ENCODE peak calls at places on chromosomes 16 and 17, in ten cellular contexts. H is gastrocnemius medialis, J is uterus, I is breast epithelium, P is A549, Z is adrenal gland, R is heart left ventricle, K is upper lobe of left lung, M is transverse colon, W is Peyer's patch. E is an unnamed sample. For H3K4me1, the result is how much of the 10 kb centered on the place peaks cover.

GRCh38 chr16:86865866-86866675 is 287.7 kb downstream of the FOXL1 start:
- DNase-seq in H (peak), J (no peak), I (no peak), P (no peak), Z (no peak), R (peak), K (no peak), M (no peak), W (peak), E (no peak)

GRCh38 chr16:88941933-88942909 is 34.8 kb downstream of the CBFA2T3 start:
- DNase-seq in H (no peak), J (no peak), I (no peak), P (peak), Z (peak), R (no peak), K (peak), M (peak), W (peak), E (no peak)

GRCh38 chr16:23861874-23862273 is 26.1 kb downstream of the PRKCB start:
- DNase-seq in H (no peak), J (no peak), I (no peak), P (no peak), Z (no peak), R (no peak), K (no peak), M (no peak), W (no peak), E (no peak)

GRCh38 chr17:4043862-4044261 is 79.6 kb upstream of the ATP2A3 start:
- DNase-seq in H (no peak), J (no peak), I (no peak), P (no peak), Z (no peak), R (no peak), K (no peak), M (peak), W (no peak), E (no peak)

GRCh38 chr17:66564992-66565465 is 262.6 kb downstream of the PRKCA start:
- DNase-seq in H (no peak), J (no peak), I (no peak), P (no peak), Z (no peak), R (no peak), K (no peak), M (no peak), W (no peak), E (no peak)

GRCh38 chr17:19290047-19290705 is 53.0 kb downstream of the EPN2 start:
- DNase-seq in H (no peak), J (no peak), I (no peak), P (no peak), Z (no peak), R (no peak), K (no peak), M (no peak), W (no peak), E (no peak)

GRCh38 chr16:73636196-73636595 is 588.3 kb upstream of the ZFHX3 start:
- DNase-seq in H (no peak), J (no peak), I (no peak), P (no peak), Z (no peak), R (no peak), K (no peak), M (no peak), W (no peak), E (no peak)

GRCh38 chr17:57114085-57114673 is 29.1 kb downstream of the AKAP1 start:
- DNase-seq in H (no peak), J (peak), I (no peak), P (peak), Z (peak), R (no peak), K (peak), M (peak), W (peak), E (no peak)

GRCh38 chr17:60095830-60096229 is 17.1 kb upstream of the HEATR6 start:
- DNase-seq in H (no peak), J (no peak), I (no peak), P (no peak), Z (no peak), R (no peak), K (no peak), M (no peak), W (no peak), E (no peak)

GRCh38 chr17:72588961-72589360 is 468.1 kb downstream of the SOX9 start:
- DNase-seq in H (no peak), J (no peak), I (peak), P (peak), Z (no peak), R (no peak), K (peak), M (peak), W (peak), E (no peak)

GRCh38 chr17:52148969-52149351 is 9.6 kb downstream of the CA10 start:
- DNase-seq in H (no peak), J (no peak), I (no peak), P (no peak), Z (no peak), R (no peak), K (no peak), M (no peak), W (no peak), E (no peak)

GRCh38 chr16:58488531-58488930 is 11.4 kb upstream of the NDRG4 start:
- DNase-seq in H (no peak), J (no peak), I (no peak), P (no peak), Z (no peak), R (no peak), K (no peak), M (no peak), W (no peak), E (no peak)

GRCh38 chr17:58301504-58302150 is 20.9 kb upstream of the MPO start:
- DNase-seq in H (no peak), J (no peak), I (no peak), P (no peak), Z (no peak), R (no peak), K (no peak), M (no peak), W (no peak), E (no peak)

GRCh38 chr17:68707032-68707431 is 105.9 kb upstream of the FAM20A start:
- DNase-seq in H (no peak), J (no peak), I (no peak), P (no peak), Z (no peak), R (peak), K (no peak), M (no peak), W (no peak), E (no peak)

GRCh38 chr17:39080416-39081179 is 70.8 kb downstream of the PLXDC1 start:
- DNase-seq in H (peak), J (peak), I (no peak), P (no peak), Z (no peak), R (peak), K (no peak), M (peak), W (no peak), E (no peak)

GRCh38 chr16:50695017-50696000 is 1.9 kb downstream of the NOD2 start:
- DNase-seq in H (no peak), J (no peak), I (no peak), P (no peak), Z (no peak), R (peak), K (peak), M (no peak), W (no peak), E (no peak)

GRCh38 chr16:79970551-79971236 is 370.2 kb upstream of the MAF start:
- DNase-seq in H (peak), J (peak), I (no peak), P (peak), Z (peak), R (peak), K (peak), M (peak), W (no peak), E (no peak)

GRCh38 chr16:72845322-72846020 is 202.5 kb downstream of the ZFHX3 start:
- DNase-seq in H (no peak), J (no peak), I (no peak), P (no peak), Z (no peak), R (no peak), K (no peak), M (no peak), W (no peak), E (no peak)

GRCh38 chr17:8868529-8868951 is 1.1 kb upstream of the PIK3R6 start:
- DNase-seq in H (no peak), J (no peak), I (no peak), P (no peak), Z (no peak), R (no peak), K (no peak), M (no peak), W (no peak), E (no peak)

GRCh38 chr17:2406903-2407790 is 6.3 kb upstream of the MNT start:
- DNase-seq in H (peak), J (peak), I (no peak), P (peak), Z (peak), R (peak), K (no peak), M (peak), W (peak), E (no peak)

GRCh38 chr16:77289331-77289809 is 90.2 kb downstream of the SYCE1L start:
- DNase-seq in H (no peak), J (no peak), I (no peak), P (peak), Z (no peak), R (no peak), K (no peak), M (no peak), W (no peak), E (no peak)

GRCh38 chr17:32486091-32486700 is 597 bp upstream of the CDK5R1 start:
- DNase-seq in H (peak), J (peak), I (no peak), P (peak), Z (peak), R (peak), K (peak), M (peak), W (peak), E (no peak)

GRCh38 chr16:22372882-22373661 is 1.3 kb downstream of the CDR2 start:
- DNase-seq in H (no peak), J (no peak), I (no peak), P (no peak), Z (no peak), R (no peak), K (no peak), M (no peak), W (no peak), E (no peak)

GRCh38 chr16:85475233-85475632 is 137.9 kb upstream of the GSE1 start:
- DNase-seq in H (no peak), J (peak), I (no peak), P (no peak), Z (no peak), R (no peak), K (no peak), M (no peak), W (no peak), E (no peak)

GRCh38 chr17:2378905-2379304 is 22.0 kb downstream of the MNT start:
- DNase-seq in H (no peak), J (no peak), I (no peak), P (no peak), Z (no peak), R (no peak), K (no peak), M (no peak), W (no peak), E (no peak)

GRCh38 chr17:15019158-15019557 is 246.0 kb downstream of the PMP22 start:
- DNase-seq in H (no peak), J (no peak), I (no peak), P (no peak), Z (no peak), R (no peak), K (no peak), M (no peak), W (no peak), E (no peak)

GRCh38 chr17:76268991-76269981 is 4.1 kb downstream of the UBALD2 start:
- DNase-seq in H (no peak), J (no peak), I (no peak), P (no peak), Z (no peak), R (no peak), K (no peak), M (no peak), W (no peak), E (no peak)

GRCh38 chr17:74954665-74955421 is 17.7 kb downstream of the HID1 start:
- DNase-seq in H (no peak), J (no peak), I (no peak), P (no peak), Z (no peak), R (no peak), K (no peak), M (no peak), W (no peak), E (no peak)

GRCh38 chr16:56631197-56631596 is 1.3 kb upstream of the MT1M start:
- DNase-seq in H (no peak), J (no peak), I (no peak), P (no peak), Z (no peak), R (no peak), K (no peak), M (no peak), W (no peak), E (no peak)

DNA sequence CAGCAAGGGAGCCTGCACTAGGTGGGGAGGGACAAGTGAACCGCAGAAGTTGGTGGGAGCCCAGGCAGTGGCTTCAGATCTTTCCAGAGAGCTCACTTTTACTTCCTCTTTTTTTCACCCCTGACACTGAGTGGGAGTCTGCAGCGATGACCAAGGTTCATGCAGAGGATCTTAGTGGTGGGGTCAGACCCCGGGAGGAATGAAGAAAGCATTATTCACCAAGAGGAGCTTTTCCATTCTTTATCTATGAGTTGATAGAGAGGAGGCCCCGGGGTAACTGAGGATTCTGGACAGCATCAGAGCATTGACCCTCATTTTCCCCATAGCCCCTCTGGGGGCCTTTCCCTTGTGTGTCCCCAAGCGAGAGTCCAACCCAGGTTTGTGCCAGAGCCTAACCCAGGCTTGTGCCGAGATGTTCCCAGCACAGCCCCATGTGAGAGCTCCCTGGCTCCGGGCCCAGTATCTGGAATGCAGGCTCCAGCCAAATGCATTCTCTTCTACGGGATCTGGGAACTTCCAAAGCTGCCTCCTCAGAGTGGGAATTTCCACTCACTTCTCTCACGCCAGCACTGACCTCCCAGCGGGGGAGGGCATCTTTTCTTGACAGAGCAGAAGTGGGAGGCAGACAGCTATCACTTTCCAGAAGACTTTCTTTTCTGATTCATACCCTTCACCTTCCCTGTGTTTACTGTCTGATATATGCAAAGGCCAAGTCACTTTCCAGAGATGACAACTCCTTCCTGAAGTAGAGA is 2.8 kb upstream of the CCL2 start:
- DNase-seq in H (peak), J (peak), I (peak), P (peak), Z (peak), R (peak), K (peak), M (peak), W (peak), E (no peak)
- H3K4me1 ChIP-seq in H (under half), J (under half), I (under half), P (half or more), Z (half or more), R (half or more), K (half or more), M (half or more), W (under half), E (under half)

DNA sequence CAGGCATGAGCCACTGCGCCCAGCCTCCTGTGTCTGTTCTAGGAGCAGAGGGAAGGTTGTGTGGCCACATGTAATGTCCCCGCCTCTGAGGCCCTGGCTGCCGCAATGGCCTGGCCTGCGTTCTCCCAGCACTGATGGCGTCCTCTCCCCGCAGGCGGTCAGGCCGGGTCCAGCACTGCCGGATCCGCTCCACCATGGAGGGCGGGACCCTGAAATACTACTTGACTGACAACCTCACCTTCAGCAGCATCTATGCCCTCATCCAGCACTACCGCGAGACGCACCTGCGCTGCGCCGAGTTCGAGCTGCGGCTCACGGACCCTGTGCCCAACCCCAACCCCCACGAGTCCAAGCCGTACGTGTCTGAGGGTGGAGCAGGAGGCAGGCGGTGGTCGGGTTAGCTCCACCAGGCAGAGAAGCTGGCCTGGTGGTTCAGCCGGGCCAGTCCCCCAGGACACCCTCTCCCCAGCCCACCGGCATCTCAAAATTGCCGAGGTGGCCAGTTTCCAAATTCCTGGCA is 100.8 kb downstream of the SDR42E1 start:
- DNase-seq in H (no peak), J (no peak), I (no peak), P (no peak), Z (no peak), R (no peak), K (no peak), M (no peak), W (no peak), E (no peak)
- TF ChIP-seq POLR2A in H (no peak), J (no peak), I (no peak), P (no peak), Z (no peak), R (no peak), K (no peak), M (no peak), W (no peak), E (no peak)

GRCh38 chr16:962901-963814 is 7.6 kb downstream of the LMF1 start:
- DNase-seq in H (no peak), J (no peak), I (no peak), P (no peak), Z (no peak), R (no peak), K (no peak), M (no peak), W (no peak), E (no peak)
- H3K4me1 ChIP-seq in H (under half), J (under half), I (under half), P (under half), Z (under half), R (under half), K (under half), M (under half), W (under half), E (under half)

DNA sequence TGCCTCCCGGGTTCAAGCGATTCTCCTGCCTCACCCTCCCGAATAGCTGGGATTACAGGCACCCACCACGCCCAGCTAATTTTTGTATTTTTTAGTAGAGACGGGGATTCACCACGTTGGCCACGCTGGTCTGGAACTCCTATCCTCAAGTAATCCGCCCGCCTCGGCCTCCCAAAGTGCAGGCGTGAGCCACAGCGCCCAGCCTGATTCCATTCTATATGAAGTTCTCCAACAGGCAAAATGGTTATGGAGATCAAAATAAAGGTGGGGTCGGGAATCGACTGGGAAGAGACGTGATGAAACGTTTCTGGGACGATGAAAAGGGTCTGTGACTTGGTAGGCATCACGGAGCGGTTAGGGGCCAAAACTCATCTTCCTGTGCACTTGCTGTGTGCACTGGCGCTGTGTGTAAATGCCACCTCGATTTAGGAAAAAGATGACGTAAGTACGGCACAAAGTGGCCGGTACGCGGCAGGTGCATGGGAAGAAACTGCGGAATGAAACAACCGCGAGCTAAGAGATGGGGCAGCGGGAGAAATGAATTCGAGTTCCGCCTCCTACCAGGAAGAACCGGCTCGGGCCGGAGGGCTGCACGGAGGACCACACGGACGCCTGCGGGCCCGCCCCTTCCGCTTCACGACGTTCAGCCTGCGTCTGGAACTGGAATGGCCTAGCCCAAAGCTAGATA is 1.6 kb downstream of the TP53 start:
- DNase-seq in H (peak), J (peak), I (peak), P (peak), Z (peak), R (peak), K (peak), M (peak), W (peak), E (peak)
- TF ChIP-seq POLR2A in H (peak), J (peak), I (peak), P (peak), Z (no peak), R (no peak), K (peak), M (peak), W (peak), E (no peak)

GRCh38 chr17:81419886-81420768 is 24.9 kb downstream of the BAHCC1 start:
- DNase-seq in H (no peak), J (peak), I (no peak), P (peak), Z (no peak), R (peak), K (no peak), M (no peak), W (no peak), E (no peak)

GRCh38 chr17:81419333-81419885 is 24.2 kb downstream of the BAHCC1 start:
- DNase-seq in H (no peak), J (peak), I (peak), P (peak), Z (peak), R (peak), K (peak), M (peak), W (peak), E (no peak)

GRCh38 chr17:81417879-81418709 is 22.8 kb downstream of the BAHCC1 start:
- DNase-seq in H (no peak), J (peak), I (no peak), P (no peak), Z (no peak), R (no peak), K (no peak), M (no peak), W (no peak), E (no peak)

GRCh38 chr17:81417049-81417878 is 22.0 kb downstream of the BAHCC1 start:
- DNase-seq in H (no peak), J (peak), I (no peak), P (no peak), Z (no peak), R (no peak), K (no peak), M (no peak), W (no peak), E (no peak)

DNA sequence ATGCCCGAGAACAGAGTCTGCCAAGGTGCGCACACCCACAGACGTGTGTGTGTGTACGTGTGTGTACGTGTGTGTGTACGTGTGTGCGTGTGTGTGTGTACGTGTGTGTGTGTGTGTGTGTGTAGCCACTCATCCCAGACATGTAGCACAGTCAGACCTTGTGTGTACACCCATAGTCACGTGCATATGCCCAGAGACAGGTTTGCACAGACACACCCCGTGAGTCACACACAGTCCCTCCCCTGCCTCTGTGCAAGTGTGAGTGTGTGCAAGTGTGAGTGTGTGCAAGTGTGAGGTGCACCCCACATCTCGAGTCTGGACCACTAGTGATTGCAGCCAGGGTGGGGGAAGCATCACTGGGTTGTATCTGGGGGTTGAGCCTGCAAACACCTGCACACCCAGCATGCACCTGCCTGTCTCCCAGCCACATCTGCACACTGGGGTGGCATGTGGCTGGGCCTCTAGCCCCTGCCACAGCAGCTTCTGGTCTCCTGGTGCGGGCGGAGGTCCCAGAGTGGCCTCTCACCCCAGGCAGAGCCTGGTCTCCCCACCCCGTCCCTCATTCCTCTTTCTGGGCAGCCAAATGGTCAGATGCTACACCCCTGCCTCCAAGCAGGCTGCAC is 23.6 kb downstream of the BAHCC1 start:
- DNase-seq in H (no peak), J (no peak), I (no peak), P (peak), Z (no peak), R (no peak), K (no peak), M (no peak), W (no peak), E (no peak)
- H3K4me1 ChIP-seq in H (half or more), J (under half), I (under half), P (half or more), Z (half or more), R (half or more), K (half or more), M (half or more), W (under half), E (half or more)